ENCODE peak calls at places on chromosomes 4 and X, in ten cellular contexts. F, I, Z, J, Y, L, K, M, V and B are unnamed samples.
A peak's percentile ranks its signal among the peaks of the same experiment; 100 is the strongest.

GRCh38 chr4:6727943-6728250 is 11.9 kb downstream of the BLOC1S4 start:
- DNase-seq in L (no peak), F (no peak), V (no peak), M (no peak), Y (no peak), K (peak; percentile 34), I (no peak), J (no peak), Z (no peak), B (no peak)

GRCh38 chrX:40056420-40056819 is 41.3 kb downstream of the BCOR start:
- DNase-seq in I (no peak), J (no peak), V (peak; percentile 8), F (no peak), Y (no peak), L (peak; percentile 34), K (no peak), M (no peak), Z (no peak), B (no peak)

GRCh38 chr4:159446266-159446976 is 343.5 kb downstream of the RAPGEF2 start:
- DNase-seq in M (no peak), J (peak; percentile 39), K (peak; percentile 80), Z (no peak), F (no peak), Y (no peak), L (peak; percentile 67), I (peak; percentile 15), V (peak; percentile 72), B (peak; percentile 13)

GRCh38 chr4:31156221-31156620 is 436.1 kb downstream of the PCDH7 start:
- DNase-seq in J (no peak), M (no peak), F (no peak), V (no peak), L (no peak), K (no peak), Z (no peak), I (no peak), Y (no peak), B (no peak)

GRCh38 chr4:182643801-182644311 is 273.3 kb downstream of the DCTD start:
- DNase-seq in V (peak; percentile 69), K (peak; percentile 90), Y (no peak), J (no peak), M (no peak), F (no peak), Z (no peak), L (peak; percentile 80), I (no peak), B (no peak)

GRCh38 chrX:102723456-102723855 is 2.9 kb downstream of the GPRASP3 start:
- DNase-seq in I (no peak), F (no peak), Y (no peak), J (no peak), Z (no peak), M (no peak), L (peak; percentile 0), K (no peak), V (peak; percentile 29), B (no peak)

GRCh38 chr4:46123872-46124755 is at the start of gene GABRG1:
- DNase-seq in F (no peak), M (no peak), L (no peak), J (no peak), Z (no peak), Y (no peak), I (no peak), K (no peak), V (no peak), B (no peak)

GRCh38 chrX:49233887-49234555 is 881 bp upstream of the CACNA1F start:
- DNase-seq in M (no peak), J (no peak), Y (no peak), I (no peak), L (no peak), F (no peak), V (no peak), K (no peak), Z (no peak), B (no peak)

GRCh38 chr4:94244087-94244828 is 36.6 kb downstream of the SMARCAD1 start:
- DNase-seq in F (no peak), L (no peak), J (no peak), Z (no peak), Y (no peak), K (no peak), V (no peak), M (no peak), I (no peak), B (no peak)

GRCh38 chr4:2256781-2257191 is 5.1 kb downstream of the MXD4 start:
- DNase-seq in J (no peak), F (no peak), M (peak; percentile 53), L (no peak), I (no peak), Z (peak; percentile 37), Y (no peak), K (no peak), V (no peak), B (peak; percentile 58)

GRCh38 chrX:149286940-149287349 is 218.2 kb downstream of the IDS start:
- DNase-seq in I (peak; percentile 44), V (peak; percentile 8), M (peak; percentile 64), Y (no peak), F (peak; percentile 63), Z (no peak), L (peak; percentile 41), J (peak; percentile 39), K (peak; percentile 56), B (no peak)

GRCh38 chr4:5973033-5973432 is 45.2 kb downstream of the C4orf50 start:
- DNase-seq in J (no peak), Y (no peak), I (no peak), K (no peak), V (no peak), L (no peak), Z (no peak), M (no peak), F (no peak), B (no peak)

GRCh38 chr4:20805716-20806115 is 105.5 kb downstream of the PACRGL start:
- DNase-seq in M (no peak), Y (no peak), F (no peak), I (no peak), K (peak; percentile 6), L (no peak), J (no peak), Z (no peak), V (no peak), B (no peak)

GRCh38 chr4:2811830-2812599 is 19.1 kb downstream of the SH3BP2 start:
- DNase-seq in F (peak; percentile 78), K (peak; percentile 68), J (peak; percentile 53), M (peak; percentile 90), Y (no peak), Z (no peak), V (peak; percentile 87), I (peak; percentile 58), L (peak; percentile 89), B (no peak)

GRCh38 chr4:5746829-5747745 is 36.1 kb downstream of the EVC start:
- DNase-seq in M (no peak), Z (no peak), I (no peak), V (peak; percentile 69), F (no peak), J (no peak), Y (no peak), K (peak; percentile 43), L (peak; percentile 79), B (no peak)

GRCh38 chr4:7766086-7766485 is 173.6 kb downstream of the AFAP1 start:
- DNase-seq in K (no peak), M (no peak), L (no peak), J (no peak), F (no peak), Z (no peak), V (no peak), Y (no peak), I (no peak), B (no peak)

GRCh38 chrX:105307762-105308161 is 87.3 kb upstream of the TEX13A start:
- DNase-seq in M (no peak), J (no peak), L (no peak), I (no peak), F (no peak), Y (no peak), K (peak; percentile 14), Z (no peak), V (no peak), B (no peak)

GRCh38 chrX:20362268-20363002 is 95.7 kb upstream of the RPS6KA3 start:
- DNase-seq in M (no peak), K (peak; percentile 46), F (no peak), L (no peak), Y (no peak), J (peak; percentile 30), Z (no peak), V (peak; percentile 58), I (no peak), B (no peak)

GRCh38 chrX:48648299-48648698 is 35.3 kb upstream of the WAS start:
- DNase-seq in M (no peak), V (peak; percentile 54), Z (no peak), J (peak; percentile 0), F (peak; percentile 55), Y (no peak), I (peak; percentile 53), K (peak; percentile 52), L (peak; percentile 37), B (peak; percentile 24)

GRCh38 chrX:17214962-17215361 is 160.0 kb upstream of the NHS start:
- DNase-seq in J (no peak), K (no peak), Y (no peak), F (no peak), V (no peak), Z (no peak), I (no peak), L (no peak), M (no peak), B (no peak)